ENCODE peak calls at places on chromosomes 4 and X, in nine cellular contexts. C is stomach, L is SJSA1, S is cardiac muscle cell, J is IMR-90, U is fibroblast of lung, Z is thyroid gland, O is heart left ventricle, E is heart right ventricle. D is an unnamed sample.

GRCh38 chrX:110180176-110180927 is 137.5 kb downstream of the AMMECR1 start:
- DNase-seq in C (no peak), L (peak; percentile 49), S (no peak), J (peak; percentile 84), U (peak; percentile 89), Z (no peak), O (peak; percentile 21), E (peak; percentile 24), D (no peak)

GRCh38 chr4:186765673-186766546 is 42.3 kb upstream of the FAT1 start:
- DNase-seq in C (no peak), L (no peak), S (peak; percentile 8), J (no peak), U (peak; percentile 27), Z (no peak), O (no peak), E (no peak), D (no peak)

GRCh38 chr4:4386736-4387392 is at the start of gene NSG1:
- DNase-seq in C (no peak), L (no peak), S (peak; percentile 72), J (peak; percentile 18), U (peak; percentile 50), Z (peak; percentile 24), O (no peak), E (no peak), D (no peak)

GRCh38 chrX:66142351-66142750 is 21.7 kb upstream of the HEPH start:
- DNase-seq in C (no peak), L (no peak), S (no peak), J (no peak), U (no peak), Z (no peak), O (no peak), E (no peak), D (no peak)

GRCh38 chr4:52712172-52712990 is 38.8 kb downstream of the ERVMER34-1 start:
- DNase-seq in C (peak; percentile 99), L (peak; percentile 99), S (peak; percentile 99), J (peak; percentile 93), U (peak; percentile 96), Z (peak; percentile 99), O (peak; percentile 99), E (peak; percentile 98), D (peak; percentile 98)

GRCh38 chr4:70632028-70632427 is 3.5 kb downstream of the ENAM start:
- DNase-seq in C (no peak), L (no peak), S (no peak), J (peak; percentile 47), U (peak; percentile 74), Z (no peak), O (no peak), E (no peak), D (no peak)

GRCh38 chrX:31168596-31168995 is 96.8 kb upstream of the FTHL17 start:
- DNase-seq in C (no peak), L (no peak), S (no peak), J (no peak), U (no peak), Z (no peak), O (no peak), E (no peak), D (no peak)

GRCh38 chr4:100493756-100494155 is 24.1 kb downstream of the EMCN start:
- DNase-seq in C (no peak), L (no peak), S (no peak), J (peak; percentile 26), U (peak; percentile 17), Z (no peak), O (no peak), E (no peak), D (no peak)

GRCh38 chrX:153441296-153441695 is 4.6 kb downstream of the TREX2 start:
- DNase-seq in C (no peak), L (no peak), S (peak; percentile 7), J (no peak), U (no peak), Z (no peak), O (no peak), E (no peak), D (no peak)

GRCh38 chrX:9396930-9397329 is 67.9 kb upstream of the TBL1X start:
- DNase-seq in C (no peak), L (no peak), S (no peak), J (no peak), U (peak; percentile 71), Z (no peak), O (no peak), E (no peak), D (no peak)

GRCh38 chr4:117420966-117421365 is 335.6 kb upstream of the TRAM1L1 start:
- DNase-seq in C (no peak), L (no peak), S (no peak), J (no peak), U (no peak), Z (no peak), O (no peak), E (no peak), D (no peak)

GRCh38 chr4:153143527-153144348 is 60.5 kb upstream of the TRIM2 start:
- DNase-seq in C (peak; percentile 35), L (no peak), S (peak; percentile 50), J (peak; percentile 65), U (peak; percentile 81), Z (peak; percentile 13), O (no peak), E (no peak), D (no peak)

GRCh38 chr4:2765832-2766526 is 9.8 kb upstream of the TNIP2 start:
- DNase-seq in C (no peak), L (no peak), S (no peak), J (no peak), U (no peak), Z (no peak), O (no peak), E (no peak), D (no peak)

GRCh38 chrX:67720344-67720743 is 176.5 kb downstream of the AR start:
- DNase-seq in C (no peak), L (no peak), S (no peak), J (no peak), U (peak; percentile 44), Z (peak; percentile 54), O (no peak), E (no peak), D (no peak)

GRCh38 chr4:23878912-23879732 is 10.7 kb downstream of the PPARGC1A start:
- DNase-seq in C (no peak), L (no peak), S (peak; percentile 73), J (peak; percentile 28), U (peak; percentile 87), Z (no peak), O (no peak), E (no peak), D (no peak)

GRCh38 chr4:23881052-23881501 is 8.8 kb downstream of the PPARGC1A start:
- DNase-seq in C (no peak), L (no peak), S (no peak), J (no peak), U (no peak), Z (peak; percentile 25), O (no peak), E (no peak), D (no peak)

GRCh38 chr4:23882976-23883531 is 6.8 kb downstream of the PPARGC1A start:
- DNase-seq in C (no peak), L (no peak), S (no peak), J (no peak), U (peak; percentile 51), Z (peak; percentile 44), O (no peak), E (no peak), D (no peak)

GRCh38 chr4:23884261-23884660 is 5.6 kb downstream of the PPARGC1A start:
- DNase-seq in C (no peak), L (no peak), S (no peak), J (no peak), U (no peak), Z (no peak), O (no peak), E (no peak), D (no peak)

GRCh38 chr4:23881674-23882337 is 8.0 kb downstream of the PPARGC1A start:
- DNase-seq in C (no peak), L (no peak), S (no peak), J (no peak), U (no peak), Z (peak; percentile 22), O (no peak), E (no peak), D (no peak)
- H3K4me1 ChIP-seq in C (peaks cover 5% of the 10 kb centered on the region), L (peaks cover 20% of the 10 kb centered on the region), S (peaks cover 70% of the 10 kb centered on the region), J (no peaks in the 10 kb centered on the region), U (no peaks in the 10 kb centered on the region), Z (peaks cover 62% of the 10 kb centered on the region), O (no peaks in the 10 kb centered on the region), E (peaks cover 14% of the 10 kb centered on the region), D (peaks cover 17% of the 10 kb centered on the region)

DNA sequence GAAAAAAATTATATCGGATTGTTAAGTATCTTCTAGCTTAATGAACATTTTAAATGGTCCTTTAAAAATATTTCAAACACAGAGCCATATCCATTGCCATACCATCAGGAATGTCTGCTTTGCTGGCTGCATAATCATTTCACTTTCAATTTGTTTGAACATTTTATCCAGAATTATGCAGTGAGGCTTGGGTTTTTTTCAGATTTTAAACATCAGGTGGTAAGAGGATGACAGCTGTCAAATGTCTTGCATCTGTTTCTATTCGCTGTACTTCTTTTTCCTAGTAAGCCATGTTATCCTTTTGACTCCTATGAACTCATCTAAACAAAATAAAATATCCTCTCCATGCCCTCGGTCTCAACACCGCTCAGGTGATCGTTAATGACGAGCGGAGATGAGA is 802 bp downstream of the RFC1 start:
- DNase-seq in C (no peak), L (no peak), S (no peak), J (no peak), U (no peak), Z (no peak), O (no peak), E (no peak), D (no peak)
- H3K4me1 ChIP-seq in C (peaks cover 11% of the 10 kb centered on the region), L (peaks cover 4% of the 10 kb centered on the region), S (peaks cover 6% of the 10 kb centered on the region), J (peaks cover 3% of the 10 kb centered on the region), U (peaks cover 3% of the 10 kb centered on the region), Z (no peaks in the 10 kb centered on the region), O (peaks cover 28% of the 10 kb centered on the region), E (peaks cover 22% of the 10 kb centered on the region), D (peaks cover 15% of the 10 kb centered on the region)

GRCh38 chr4:86934772-86935498 is at the start of gene AFF1:
- DNase-seq in C (peak; percentile 94), L (peak; percentile 95), S (peak; percentile 96), J (peak; percentile 79), U (peak; percentile 86), Z (peak; percentile 97), O (peak; percentile 94), E (peak; percentile 94), D (no peak)
- H3K4me1 ChIP-seq in C (peaks cover 35% of the 10 kb centered on the region), L (peaks cover 23% of the 10 kb centered on the region), S (peaks cover 15% of the 10 kb centered on the region), J (peaks cover 5% of the 10 kb centered on the region), U (peaks cover 5% of the 10 kb centered on the region), Z (peaks cover 26% of the 10 kb centered on the region), O (peaks cover 49% of the 10 kb centered on the region), E (peaks cover 52% of the 10 kb centered on the region), D (peaks cover 43% of the 10 kb centered on the region)

DNA sequence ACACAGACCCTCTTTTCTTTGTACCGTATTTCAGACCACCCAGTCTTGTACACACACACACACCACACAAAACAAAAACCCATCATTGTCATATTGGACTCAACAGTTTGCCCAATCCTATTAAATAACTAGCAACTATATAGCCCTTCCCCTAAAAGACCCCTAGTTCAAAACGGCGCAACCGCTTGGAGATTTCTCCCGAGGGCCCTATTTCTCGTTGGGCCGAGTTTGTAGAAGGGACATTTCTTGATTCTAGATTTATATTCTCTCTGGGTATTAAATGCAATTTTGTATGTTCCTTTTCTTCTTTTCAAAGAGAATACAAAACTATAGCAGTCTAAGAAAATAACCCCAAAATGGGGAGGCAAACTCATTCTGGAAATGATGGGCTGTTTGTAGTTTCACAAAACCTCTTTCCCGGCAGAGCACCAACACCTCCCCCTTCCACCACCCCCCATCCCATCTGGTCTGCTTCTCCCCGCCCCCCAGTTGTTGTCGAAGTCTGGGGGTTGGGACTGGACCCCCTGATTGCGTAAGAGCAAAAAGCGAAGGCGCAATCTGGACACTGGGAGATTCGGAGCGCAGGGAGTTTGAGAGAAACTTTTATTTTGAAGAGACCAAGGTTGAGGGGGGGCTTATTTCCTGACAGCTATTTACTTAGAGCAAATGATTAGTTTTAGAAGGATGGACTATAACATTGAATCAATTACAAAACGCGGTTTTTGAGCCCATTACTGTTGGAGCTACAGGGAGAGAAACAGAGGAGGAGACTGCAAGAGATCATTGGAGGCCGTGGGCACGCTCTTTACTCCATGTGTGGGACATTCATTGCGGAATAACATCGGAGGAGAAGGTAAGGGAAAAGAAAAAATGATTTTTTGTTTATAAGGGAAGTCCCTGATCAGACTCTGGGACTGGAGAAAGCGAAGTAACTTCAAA is at the start of gene PDGFRA:
- DNase-seq in C (no peak), L (peak; percentile 73), S (peak; percentile 81), J (peak; percentile 94), U (peak; percentile 84), Z (no peak), O (peak; percentile 75), E (peak; percentile 66), D (no peak)
- H3K4me1 ChIP-seq in C (peaks cover 58% of the 10 kb centered on the region), L (peaks cover 41% of the 10 kb centered on the region), S (peaks cover 20% of the 10 kb centered on the region), J (peaks cover 15% of the 10 kb centered on the region), U (peaks cover 9% of the 10 kb centered on the region), Z (peaks cover 72% of the 10 kb centered on the region), O (peaks cover 74% of the 10 kb centered on the region), E (peaks cover 80% of the 10 kb centered on the region), D (peaks cover 63% of the 10 kb centered on the region)

D was measured in vagina.